ENCODE peak calls at places on chromosomes 5 and 9, in seven cellular contexts. N is activated T-cell treated with anti-CD3 and anti-CD28 coated beads for 1 hour; C is stimulated activated CD8-positive, alpha-beta memory T cell treated with anti-CD3 and anti-CD28 coated beads, Interleukin-7, amount 100 ng/mL, for 1 hour; M is ELR; H is NCI-H526; E is AG04450; V is CD4-positive, alpha-beta T cell. Q is an unnamed sample.

GRCh38 chr5:143968071-143968878 is 156.3 kb downstream of the HMHB1 start:
- DNase-seq in N (no peak), C (no peak), M (peak), H (peak), E (peak), V (no peak), Q (peak)

GRCh38 chr5:142388696-142389095 is 63.9 kb upstream of the SPRY4 start:
- DNase-seq in N (no peak), C (no peak), M (no peak), H (no peak), E (no peak), V (no peak), Q (peak)

GRCh38 chr9:128624566-128624965 is 32.1 kb downstream of the DYNC2I2 start:
- DNase-seq in N (no peak), C (no peak), M (no peak), H (no peak), E (no peak), V (no peak), Q (no peak)

GRCh38 chr5:111063709-111064322 is 7.7 kb upstream of the TSLP start:
- DNase-seq in N (no peak), C (no peak), M (peak), H (no peak), E (no peak), V (no peak), Q (no peak)

GRCh38 chr5:180387798-180388197 is 34.7 kb upstream of the GFPT2 start:
- DNase-seq in N (no peak), C (no peak), M (no peak), H (no peak), E (no peak), V (no peak), Q (no peak)

GRCh38 chr5:151150484-151151262 is 6.9 kb downstream of the ANXA6 start:
- DNase-seq in N (peak), C (peak), M (peak), H (no peak), E (no peak), V (peak), Q (no peak)

GRCh38 chr9:8012986-8013385 is 213.4 kb upstream of the DMAC1 start:
- DNase-seq in N (no peak), C (no peak), M (no peak), H (no peak), E (no peak), V (no peak), Q (no peak)

GRCh38 chr9:106717686-106718085 is 145.3 kb upstream of the ZNF462 start:
- DNase-seq in N (no peak), C (no peak), M (peak), H (no peak), E (peak), V (no peak), Q (peak)

GRCh38 chr9:79014929-79015699 is 556.7 kb upstream of the TLE4 start:
- DNase-seq in N (no peak), C (no peak), M (no peak), H (no peak), E (no peak), V (no peak), Q (no peak)

GRCh38 chr5:94218374-94218773 is 400.0 kb downstream of the KIAA0825 start:
- DNase-seq in N (no peak), C (no peak), M (peak), H (no peak), E (peak), V (no peak), Q (peak)

GRCh38 chr9:121604242-121604641 is 47.2 kb upstream of the DAB2IP start:
- DNase-seq in N (no peak), C (no peak), M (peak), H (no peak), E (no peak), V (no peak), Q (no peak)

GRCh38 chr5:96476654-96477053 is 43.6 kb upstream of the PCSK1 start:
- DNase-seq in N (no peak), C (no peak), M (peak), H (no peak), E (no peak), V (no peak), Q (peak)

GRCh38 chr5:107365355-107366109 is 305.2 kb downstream of the EFNA5 start:
- DNase-seq in N (no peak), C (no peak), M (peak), H (no peak), E (no peak), V (no peak), Q (peak)

GRCh38 chr9:127762111-127762676 is 16.3 kb downstream of the SH2D3C start:
- DNase-seq in N (no peak), C (no peak), M (no peak), H (no peak), E (no peak), V (no peak), Q (no peak)

GRCh38 chr5:82031220-82032119 is 59.6 kb downstream of the ATG10 start:
- DNase-seq in N (no peak), C (no peak), M (no peak), H (peak), E (no peak), V (no peak), Q (no peak)

GRCh38 chr5:122915717-122916399 is 70.4 kb downstream of the SNX24 start:
- DNase-seq in N (no peak), C (no peak), M (peak), H (no peak), E (no peak), V (no peak), Q (no peak)